ENCODE peak calls at places on chromosomes 5 and 9, in nine cellular contexts. One of them, this sample, is unnamed.

GRCh38 chr5:23655674-23656073 is 148.3 kb downstream of the PRDM9 start:
- DNase-seq in occipital lobe: no peak
- DNase-seq in SW480: no peak
- DNase-seq in effector memory CD4-positive, alpha-beta T cell: no peak
- DNase-seq in GDM1: no peak
- DNase-seq in posterior cingulate gyrus: no peak
- DNase-seq in NCI-H2107: no peak
- DNase-seq in AG04449: no peak
- DNase-seq in naive B cell: no peak
- DNase-seq in this sample: no peak

GRCh38 chr9:137745541-137745991 is 126.8 kb downstream of the EHMT1 start:
- DNase-seq in occipital lobe: no peak
- DNase-seq in SW480: peak
- DNase-seq in effector memory CD4-positive, alpha-beta T cell: no peak
- DNase-seq in GDM1: no peak
- DNase-seq in posterior cingulate gyrus: no peak
- DNase-seq in NCI-H2107: peak
- DNase-seq in AG04449: no peak
- DNase-seq in naive B cell: peak
- DNase-seq in this sample: no peak

GRCh38 chr5:37665272-37665671 is 174.6 kb downstream of the GDNF start:
- DNase-seq in occipital lobe: no peak
- DNase-seq in SW480: peak
- DNase-seq in effector memory CD4-positive, alpha-beta T cell: no peak
- DNase-seq in GDM1: no peak
- DNase-seq in posterior cingulate gyrus: no peak
- DNase-seq in NCI-H2107: no peak
- DNase-seq in AG04449: no peak
- DNase-seq in naive B cell: no peak
- DNase-seq in this sample: no peak

GRCh38 chr5:173688708-173689107 is 72.3 kb upstream of the BOD1 start:
- DNase-seq in occipital lobe: no peak
- DNase-seq in SW480: peak
- DNase-seq in effector memory CD4-positive, alpha-beta T cell: no peak
- DNase-seq in GDM1: no peak
- DNase-seq in posterior cingulate gyrus: no peak
- DNase-seq in NCI-H2107: no peak
- DNase-seq in AG04449: no peak
- DNase-seq in naive B cell: no peak
- DNase-seq in this sample: no peak

GRCh38 chr5:55338810-55339243 is 31.0 kb downstream of the MTREX start:
- DNase-seq in occipital lobe: no peak
- DNase-seq in SW480: no peak
- DNase-seq in effector memory CD4-positive, alpha-beta T cell: no peak
- DNase-seq in GDM1: no peak
- DNase-seq in posterior cingulate gyrus: no peak
- DNase-seq in NCI-H2107: no peak
- DNase-seq in AG04449: no peak
- DNase-seq in naive B cell: no peak
- DNase-seq in this sample: no peak

GRCh38 chr9:77752566-77752965 is 104.4 kb upstream of the GNA14 start:
- DNase-seq in occipital lobe: no peak
- DNase-seq in SW480: no peak
- DNase-seq in effector memory CD4-positive, alpha-beta T cell: no peak
- DNase-seq in GDM1: no peak
- DNase-seq in posterior cingulate gyrus: no peak
- DNase-seq in NCI-H2107: no peak
- DNase-seq in AG04449: peak
- DNase-seq in naive B cell: no peak
- DNase-seq in this sample: no peak

GRCh38 chr9:7028591-7028990 is 270.8 kb downstream of the KDM4C start:
- DNase-seq in occipital lobe: no peak
- DNase-seq in SW480: no peak
- DNase-seq in effector memory CD4-positive, alpha-beta T cell: no peak
- DNase-seq in GDM1: no peak
- DNase-seq in posterior cingulate gyrus: no peak
- DNase-seq in NCI-H2107: no peak
- DNase-seq in AG04449: no peak
- DNase-seq in naive B cell: no peak
- DNase-seq in this sample: no peak

GRCh38 chr5:163540711-163541110 is 35.3 kb downstream of the MAT2B start:
- DNase-seq in occipital lobe: no peak
- DNase-seq in SW480: no peak
- DNase-seq in effector memory CD4-positive, alpha-beta T cell: no peak
- DNase-seq in GDM1: no peak
- DNase-seq in posterior cingulate gyrus: no peak
- DNase-seq in NCI-H2107: no peak
- DNase-seq in AG04449: no peak
- DNase-seq in naive B cell: no peak
- DNase-seq in this sample: no peak

GRCh38 chr5:113278976-113279375 is 155.8 kb downstream of the TSSK1B start:
- DNase-seq in occipital lobe: no peak
- DNase-seq in SW480: no peak
- DNase-seq in effector memory CD4-positive, alpha-beta T cell: no peak
- DNase-seq in GDM1: no peak
- DNase-seq in posterior cingulate gyrus: no peak
- DNase-seq in NCI-H2107: no peak
- DNase-seq in AG04449: no peak
- DNase-seq in naive B cell: no peak
- DNase-seq in this sample: no peak

GRCh38 chr9:107816187-107817021 is 326.8 kb upstream of the KLF4 start:
- DNase-seq in occipital lobe: no peak
- DNase-seq in SW480: no peak
- DNase-seq in effector memory CD4-positive, alpha-beta T cell: no peak
- DNase-seq in GDM1: no peak
- DNase-seq in posterior cingulate gyrus: no peak
- DNase-seq in NCI-H2107: no peak
- DNase-seq in AG04449: no peak
- DNase-seq in naive B cell: no peak
- DNase-seq in this sample: no peak

GRCh38 chr9:14686168-14686567 is 7.1 kb downstream of the ZDHHC21 start:
- DNase-seq in occipital lobe: no peak
- DNase-seq in SW480: no peak
- DNase-seq in effector memory CD4-positive, alpha-beta T cell: no peak
- DNase-seq in GDM1: no peak
- DNase-seq in posterior cingulate gyrus: no peak
- DNase-seq in NCI-H2107: no peak
- DNase-seq in AG04449: no peak
- DNase-seq in naive B cell: no peak
- DNase-seq in this sample: no peak

GRCh38 chr5:177366528-177367322 is 9.0 kb downstream of the RGS14 start:
- DNase-seq in occipital lobe: no peak
- DNase-seq in SW480: no peak
- DNase-seq in effector memory CD4-positive, alpha-beta T cell: no peak
- DNase-seq in GDM1: no peak
- DNase-seq in posterior cingulate gyrus: no peak
- DNase-seq in NCI-H2107: no peak
- DNase-seq in AG04449: no peak
- DNase-seq in naive B cell: no peak
- DNase-seq in this sample: peak

GRCh38 chr9:116632990-116633441 is 54.1 kb upstream of the TRIM32 start:
- DNase-seq in occipital lobe: no peak
- DNase-seq in SW480: no peak
- DNase-seq in effector memory CD4-positive, alpha-beta T cell: no peak
- DNase-seq in GDM1: no peak
- DNase-seq in posterior cingulate gyrus: no peak
- DNase-seq in NCI-H2107: no peak
- DNase-seq in AG04449: no peak
- DNase-seq in naive B cell: no peak
- DNase-seq in this sample: no peak

GRCh38 chr5:154606675-154607321 is 128.8 kb upstream of the HAND1 start:
- DNase-seq in occipital lobe: no peak
- DNase-seq in SW480: no peak
- DNase-seq in effector memory CD4-positive, alpha-beta T cell: no peak
- DNase-seq in GDM1: no peak
- DNase-seq in posterior cingulate gyrus: no peak
- DNase-seq in NCI-H2107: no peak
- DNase-seq in AG04449: no peak
- DNase-seq in naive B cell: no peak
- DNase-seq in this sample: no peak

GRCh38 chr5:150301170-150301505 is 1.6 kb downstream of the ARSI start:
- DNase-seq in occipital lobe: no peak
- DNase-seq in SW480: no peak
- DNase-seq in effector memory CD4-positive, alpha-beta T cell: no peak
- DNase-seq in GDM1: no peak
- DNase-seq in posterior cingulate gyrus: no peak
- DNase-seq in NCI-H2107: no peak
- DNase-seq in AG04449: no peak
- DNase-seq in naive B cell: no peak
- DNase-seq in this sample: no peak

GRCh38 chr9:136095495-136096058 is 488 bp upstream of the NACC2 start:
- DNase-seq in occipital lobe: no peak
- DNase-seq in SW480: peak
- DNase-seq in effector memory CD4-positive, alpha-beta T cell: no peak
- DNase-seq in GDM1: no peak
- DNase-seq in posterior cingulate gyrus: no peak
- DNase-seq in NCI-H2107: no peak
- DNase-seq in AG04449: no peak
- DNase-seq in naive B cell: no peak
- DNase-seq in this sample: peak

GRCh38 chr5:40791715-40792139 is 6.4 kb downstream of the PRKAA1 start:
- DNase-seq in occipital lobe: no peak
- DNase-seq in SW480: no peak
- DNase-seq in effector memory CD4-positive, alpha-beta T cell: no peak
- DNase-seq in GDM1: no peak
- DNase-seq in posterior cingulate gyrus: no peak
- DNase-seq in NCI-H2107: no peak
- DNase-seq in AG04449: no peak
- DNase-seq in naive B cell: no peak
- DNase-seq in this sample: no peak